ENCODE peak calls at places on chromosomes 6 and 20, in seven cellular contexts. E is T-helper 2 cell; G is NCI-H1417; H is fibroblast of mammary gland; Q is nephron progenitor cell; S is naive thymus-derived CD4-positive, alpha-beta T cell; M is NCI-H2081. P is an unnamed sample.

GRCh38 chr6:5905431-5906339 is 101.0 kb downstream of the NRN1 start:
- DNase-seq in E (no peak), G (no peak), H (peak; percentile 97), Q (no peak), S (no peak), M (no peak), P (no peak)

GRCh38 chr20:63011798-63012197 is 5.0 kb upstream of the BHLHE23 start:
- DNase-seq in E (no peak), G (peak; percentile 44), H (no peak), Q (no peak), S (no peak), M (no peak), P (no peak)

GRCh38 chr20:51750037-51750769 is 18.0 kb downstream of the ATP9A start:
- DNase-seq in E (no peak), G (peak; percentile 18), H (peak; percentile 99), Q (no peak), S (no peak), M (no peak), P (no peak)

GRCh38 chr6:33490198-33490597 is 35.8 kb downstream of the ZBTB9 start:
- DNase-seq in E (no peak), G (no peak), H (no peak), Q (no peak), S (no peak), M (no peak), P (no peak)

GRCh38 chr6:43436577-43437282 is 9.4 kb downstream of the ABCC10 start:
- DNase-seq in E (no peak), G (no peak), H (peak; percentile 86), Q (no peak), S (no peak), M (no peak), P (no peak)

GRCh38 chr20:49615401-49616153 is 47.6 kb upstream of the PTGIS start:
- DNase-seq in E (no peak), G (no peak), H (no peak), Q (no peak), S (no peak), M (no peak), P (no peak)

GRCh38 chr6:66210964-66211363 is 503.9 kb upstream of the EYS start:
- DNase-seq in E (no peak), G (no peak), H (peak; percentile 9), Q (no peak), S (peak; percentile 2), M (peak; percentile 2), P (no peak)

GRCh38 chr20:21713470-21713869 is 8.0 kb downstream of the PAX1 start:
- DNase-seq in E (no peak), G (no peak), H (no peak), Q (no peak), S (no peak), M (no peak), P (no peak)

GRCh38 chr6:617485-618100 is 39.3 kb downstream of the HUS1B start:
- DNase-seq in E (no peak), G (peak; percentile 21), H (no peak), Q (no peak), S (no peak), M (peak; percentile 8), P (no peak)

GRCh38 chr20:61118429-61119224 is 133.4 kb upstream of the CDH4 start:
- DNase-seq in E (no peak), G (no peak), H (peak; percentile 87), Q (no peak), S (no peak), M (no peak), P (no peak)

GRCh38 chr6:111823831-111824607 is 49.2 kb downstream of the FYN start:
- DNase-seq in E (no peak), G (no peak), H (peak; percentile 77), Q (no peak), S (no peak), M (no peak), P (no peak)

GRCh38 chr20:47392015-47392720 is 35.7 kb upstream of the ZMYND8 start:
- DNase-seq in E (no peak), G (no peak), H (peak; percentile 98), Q (no peak), S (no peak), M (no peak), P (no peak)

GRCh38 chr20:2759143-2759542 is 41.3 kb downstream of the CPXM1 start:
- DNase-seq in E (no peak), G (no peak), H (no peak), Q (no peak), S (no peak), M (no peak), P (no peak)

GRCh38 chr6:164665328-164665727 is 644.1 kb downstream of the C6orf118 start:
- DNase-seq in E (no peak), G (no peak), H (no peak), Q (no peak), S (no peak), M (no peak), P (no peak)

GRCh38 chr6:124879110-124879991 is 82.9 kb upstream of the RNF217 start:
- DNase-seq in E (no peak), G (no peak), H (no peak), Q (no peak), S (no peak), M (no peak), P (no peak)

P was measured in immature natural killer cell.